ENCODE peak calls at places on chromosome 14, in six cellular contexts. Z is ovary; H is lower lobe of right lung; U is naive thymus-derived CD4-positive, alpha-beta T cell; N is colonic mucosa; P is GM23248. C is an unnamed sample. For H3K9me3, the result is how much of the 10 kb centered on the place peaks cover.

GRCh38 chr14:92625213-92625612 is 111.6 kb downstream of the RIN3 start:
- DNase-seq in Z (no peak), H (no peak), P (peak), U (no peak), N (no peak), C (peak)

GRCh38 chr14:47256968-47257367 is 418.4 kb downstream of the MDGA2 start:
- DNase-seq in H (no peak), U (no peak), Z (no peak), P (no peak), N (no peak), C (no peak)

GRCh38 chr14:105204206-105204930 is 23.3 kb upstream of the NUDT14 start:
- DNase-seq in Z (no peak), P (peak), N (peak), U (no peak), H (peak), C (no peak)

GRCh38 chr14:77270361-77271112 is 469 bp downstream of the NGB start:
- DNase-seq in P (peak), U (no peak), Z (no peak), H (no peak), N (no peak), C (no peak)

GRCh38 chr14:72480465-72481243 is 413.2 kb downstream of the DPF3 start:
- DNase-seq in H (no peak), Z (no peak), N (no peak), P (no peak), U (no peak), C (no peak)

GRCh38 chr14:74417611-74418010 is 8.4 kb downstream of the SYNDIG1L start:
- DNase-seq in U (no peak), H (no peak), P (no peak), Z (no peak), N (no peak), C (no peak)

GRCh38 chr14:67738740-67739504 is 37.2 kb downstream of the RDH12 start:
- DNase-seq in N (peak), P (peak), H (no peak), U (no peak), Z (no peak), C (peak)

GRCh38 chr14:23040100-23040499 is 1.9 kb upstream of the PSMB11 start:
- DNase-seq in U (no peak), Z (no peak), P (no peak), N (no peak), H (no peak), C (no peak)

GRCh38 chr14:52313493-52313881 is 625 bp upstream of the PTGER2 start:
- DNase-seq in P (peak), U (peak), N (no peak), Z (no peak), H (no peak), C (no peak)

GRCh38 chr14:94161979-94162378 is 12.1 kb upstream of the PPP4R4 start:
- DNase-seq in H (no peak), Z (no peak), P (no peak), N (no peak), U (no peak), C (no peak)

GRCh38 chr14:74683406-74683805 is 29.5 kb downstream of the AREL1 start:
- DNase-seq in H (no peak), N (no peak), Z (no peak), U (no peak), P (no peak), C (no peak)

GRCh38 chr14:32473476-32473875 is 144.4 kb downstream of the AKAP6 start:
- DNase-seq in H (no peak), U (no peak), Z (peak), P (peak), N (peak), C (no peak)

GRCh38 chr14:74893614-74894091 is 11.9 kb downstream of the DLST start:
- DNase-seq in N (no peak), H (no peak), Z (no peak), U (no peak), P (no peak), C (no peak)

GRCh38 chr14:34722723-34723545 is 8.5 kb upstream of the CFL2 start:
- DNase-seq in Z (peak), H (no peak), U (peak), N (peak), P (peak), C (no peak)

GRCh38 chr14:104772707-104773504 is 20.0 kb downstream of the SIVA1 start:
- DNase-seq in U (no peak), N (no peak), H (no peak), Z (no peak), P (no peak), C (no peak)

GRCh38 chr14:41482861-41483260 is 123.8 kb upstream of the LRFN5 start:
- DNase-seq in Z (no peak), H (no peak), N (no peak), P (no peak), U (no peak), C (no peak)

GRCh38 chr14:99242816-99243795 is 28.9 kb downstream of the BCL11B start:
- DNase-seq in U (peak), Z (no peak), P (no peak), H (no peak), N (no peak), C (no peak)

GRCh38 chr14:103724116-103724515 is 8.5 kb downstream of the ZFYVE21 start:
- DNase-seq in N (no peak), Z (peak), H (no peak), P (peak), U (no peak), C (no peak)

GRCh38 chr14:58108717-58109116 is 43.3 kb downstream of the ARMH4 start:
- DNase-seq in Z (no peak), P (no peak), H (no peak), U (no peak), N (no peak), C (no peak)
- H3K9me3 ChIP-seq in Z (under half), P (under half), H (under half), U (under half), N (under half), C (under half)

DNA sequence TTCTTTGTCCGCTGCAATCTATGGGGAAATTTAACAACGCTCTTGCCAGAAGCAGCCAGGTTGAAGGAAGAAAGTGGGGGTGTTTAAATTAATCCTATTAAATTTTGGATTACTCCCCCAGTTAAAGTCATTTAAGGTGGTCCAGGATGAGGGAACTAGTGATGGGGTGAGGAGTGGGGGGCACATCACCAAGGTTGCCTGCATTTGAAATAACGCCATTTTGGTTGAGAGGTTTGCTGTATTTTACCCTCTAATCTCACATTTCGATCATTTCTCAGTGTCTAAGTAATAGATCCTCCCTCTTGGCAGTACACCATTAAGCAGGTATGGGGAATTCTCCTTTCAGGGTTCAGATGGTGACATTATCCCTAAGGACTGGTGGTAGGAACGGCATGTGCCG is 2.6 kb downstream of the FLRT2 start:
- DNase-seq in H (no peak), N (no peak), P (no peak), U (no peak), Z (no peak), C (no peak)
- H3K9me3 ChIP-seq in H (under half), N (under half), P (under half), U (under half), Z (under half), C (under half)

GRCh38 chr14:26820101-26820500 is 222.3 kb upstream of the NOVA1 start:
- DNase-seq in H (no peak), Z (no peak), U (no peak), P (no peak), N (no peak), C (no peak)
- H3K9me3 ChIP-seq in H (under half), Z (under half), U (under half), P (under half), N (under half), C (under half)

GRCh38 chr14:28673056-28673455 is 93.5 kb upstream of the FOXG1 start:
- DNase-seq in N (no peak), Z (no peak), H (no peak), U (no peak), P (no peak), C (no peak)

GRCh38 chr14:28681681-28682080 is 84.9 kb upstream of the FOXG1 start:
- DNase-seq in P (no peak), H (no peak), N (no peak), U (no peak), Z (no peak), C (no peak)

GRCh38 chr14:28677381-28677780 is 89.2 kb upstream of the FOXG1 start:
- DNase-seq in N (no peak), H (no peak), Z (no peak), U (no peak), P (no peak), C (no peak)

GRCh38 chr14:28676481-28676880 is 90.1 kb upstream of the FOXG1 start:
- DNase-seq in N (no peak), H (no peak), U (no peak), P (peak), Z (no peak), C (no peak)

DNA sequence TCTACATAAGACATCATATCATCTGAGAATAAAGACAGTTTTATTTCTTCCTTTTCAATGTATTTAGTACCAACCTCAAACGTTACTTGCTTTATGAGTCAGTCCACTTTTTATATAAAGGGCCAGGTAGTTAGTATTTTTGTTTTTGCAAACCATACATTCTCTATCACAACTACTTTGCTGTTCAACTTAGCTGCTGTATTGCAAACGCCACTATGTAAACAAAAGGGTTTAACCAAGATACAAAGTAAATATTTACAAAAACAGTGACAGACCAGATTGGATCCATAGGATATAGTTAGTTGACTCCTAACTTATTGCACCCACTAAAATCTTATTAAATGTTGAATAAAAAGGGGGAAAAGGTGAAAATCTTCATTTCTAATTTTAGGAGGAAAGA is 87.7 kb upstream of the FOXG1 start:
- DNase-seq in N (no peak), U (no peak), Z (no peak), H (no peak), P (no peak), C (no peak)
- H3K9me3 ChIP-seq in N (under half), U (under half), Z (under half), H (under half), P (under half), C (under half)

DNA sequence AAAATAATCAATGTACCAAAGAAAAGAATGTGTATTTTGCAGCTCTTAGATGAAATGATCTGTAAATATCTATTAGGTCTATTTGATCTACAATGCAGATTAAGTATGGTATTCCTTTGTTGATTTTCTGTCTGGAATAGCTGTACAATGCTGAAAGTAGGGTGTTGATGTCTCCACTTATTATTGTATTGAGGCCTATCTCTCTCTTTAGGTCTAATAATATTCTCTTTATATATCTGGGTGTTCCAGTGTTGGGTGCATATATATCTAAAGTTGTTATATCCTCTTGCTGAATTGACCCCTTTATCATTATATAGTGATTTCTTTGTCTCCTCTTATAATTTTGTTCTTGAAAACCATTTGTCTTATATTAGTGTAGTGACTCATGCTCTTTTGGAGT is 885.5 kb upstream of the FOXG1 start:
- DNase-seq in P (no peak), H (no peak), N (no peak), Z (no peak), U (no peak), C (no peak)
- H3K9me3 ChIP-seq in P (under half), H (under half), N (under half), Z (under half), U (under half), C (under half)